ENCODE peak calls at places on chromosomes 1 and 21, in six cellular contexts. One of them, this sample, is unnamed.

GRCh38 chr1:192756847-192757246 is 52.0 kb upstream of the RGS2 start:
- DNase-seq in H1: no peak
- DNase-seq in SK-N-SH: no peak
- DNase-seq in HepG2: no peak
- DNase-seq in GM12878: no peak
- DNase-seq in K562: no peak
- DNase-seq in this sample: no peak

GRCh38 chr1:1213919-1214599 is at the start of gene TNFRSF4:
- DNase-seq in H1: no peak
- DNase-seq in GM12878: no peak
- DNase-seq in SK-N-SH: no peak
- DNase-seq in HepG2: no peak
- DNase-seq in K562: no peak
- DNase-seq in this sample: no peak

GRCh38 chr1:154955039-154955717 is 721 bp downstream of the PBXIP1 start:
- DNase-seq in GM12878: no peak
- DNase-seq in K562: peak
- DNase-seq in H1: no peak
- DNase-seq in HepG2: peak
- DNase-seq in SK-N-SH: peak
- DNase-seq in this sample: peak

GRCh38 chr1:35691571-35692220 is 27.0 kb downstream of the C1orf216 start:
- DNase-seq in H1: no peak
- DNase-seq in SK-N-SH: no peak
- DNase-seq in K562: no peak
- DNase-seq in HepG2: no peak
- DNase-seq in GM12878: no peak
- DNase-seq in this sample: no peak

GRCh38 chr1:39142394-39143060 is 62.0 kb upstream of the MACF1 start:
- DNase-seq in GM12878: no peak
- DNase-seq in HepG2: no peak
- DNase-seq in H1: no peak
- DNase-seq in SK-N-SH: no peak
- DNase-seq in K562: no peak
- DNase-seq in this sample: no peak

GRCh38 chr1:163401211-163401610 is 79.5 kb downstream of the NUF2 start:
- DNase-seq in GM12878: no peak
- DNase-seq in SK-N-SH: no peak
- DNase-seq in H1: no peak
- DNase-seq in HepG2: peak
- DNase-seq in K562: no peak
- DNase-seq in this sample: no peak

GRCh38 chr1:36557041-36558000 is 74.6 kb upstream of the CSF3R start:
- DNase-seq in K562: no peak
- DNase-seq in HepG2: no peak
- DNase-seq in SK-N-SH: no peak
- DNase-seq in H1: no peak
- DNase-seq in GM12878: no peak
- DNase-seq in this sample: no peak

GRCh38 chr1:219153741-219154140 is 19.9 kb upstream of the LYPLAL1 start:
- DNase-seq in HepG2: no peak
- DNase-seq in SK-N-SH: no peak
- DNase-seq in K562: no peak
- DNase-seq in H1: no peak
- DNase-seq in GM12878: no peak
- DNase-seq in this sample: no peak

GRCh38 chr1:113542221-113542701 is 151.9 kb downstream of the MAGI3 start:
- DNase-seq in K562: no peak
- DNase-seq in HepG2: no peak
- DNase-seq in H1: no peak
- DNase-seq in SK-N-SH: no peak
- DNase-seq in GM12878: no peak
- DNase-seq in this sample: peak

GRCh38 chr1:15146142-15146541 is 7.4 kb upstream of the TMEM51 start:
- DNase-seq in H1: no peak
- DNase-seq in HepG2: no peak
- DNase-seq in SK-N-SH: no peak
- DNase-seq in K562: no peak
- DNase-seq in GM12878: no peak
- DNase-seq in this sample: no peak

GRCh38 chr1:167614851-167615250 is 15.2 kb upstream of the RCSD1 start:
- DNase-seq in HepG2: no peak
- DNase-seq in K562: no peak
- DNase-seq in H1: no peak
- DNase-seq in SK-N-SH: no peak
- DNase-seq in GM12878: no peak
- DNase-seq in this sample: no peak

GRCh38 chr1:41898191-41898713 is 20.5 kb downstream of the HIVEP3 start:
- DNase-seq in H1: no peak
- DNase-seq in SK-N-SH: no peak
- DNase-seq in HepG2: no peak
- DNase-seq in K562: peak
- DNase-seq in GM12878: no peak
- DNase-seq in this sample: no peak

GRCh38 chr1:119139393-119139792 is 1.1 kb downstream of the WARS2 start:
- DNase-seq in H1: no peak
- DNase-seq in HepG2: no peak
- DNase-seq in GM12878: peak
- DNase-seq in K562: no peak
- DNase-seq in SK-N-SH: no peak
- DNase-seq in this sample: no peak

GRCh38 chr1:8017495-8018310 is 8.4 kb downstream of the ERRFI1 start:
- DNase-seq in H1: no peak
- DNase-seq in SK-N-SH: no peak
- DNase-seq in GM12878: no peak
- DNase-seq in K562: no peak
- DNase-seq in HepG2: peak
- DNase-seq in this sample: no peak

GRCh38 chr1:31701137-31701736 is 2.6 kb downstream of the COL16A1 start:
- DNase-seq in HepG2: peak
- DNase-seq in H1: no peak
- DNase-seq in K562: peak
- DNase-seq in SK-N-SH: peak
- DNase-seq in GM12878: no peak
- DNase-seq in this sample: peak

GRCh38 chr1:39808784-39809517 is 20.3 kb upstream of the BMP8B start:
- DNase-seq in K562: no peak
- DNase-seq in GM12878: no peak
- DNase-seq in HepG2: no peak
- DNase-seq in SK-N-SH: no peak
- DNase-seq in H1: no peak
- DNase-seq in this sample: no peak

GRCh38 chr1:67685558-67686271 is 714 bp downstream of the GADD45A start:
- DNase-seq in H1: peak
- DNase-seq in GM12878: no peak
- DNase-seq in K562: peak
- DNase-seq in SK-N-SH: peak
- DNase-seq in HepG2: no peak
- DNase-seq in this sample: no peak

GRCh38 chr1:169321539-169321938 is 46.1 kb downstream of the NME7 start:
- DNase-seq in SK-N-SH: no peak
- DNase-seq in K562: no peak
- DNase-seq in GM12878: no peak
- DNase-seq in H1: no peak
- DNase-seq in HepG2: no peak
- DNase-seq in this sample: no peak
- TF ChIP-seq GABPA in SK-N-SH: no peak
- TF ChIP-seq GABPA in K562: no peak
- TF ChIP-seq GABPA in GM12878: no peak
- TF ChIP-seq GABPA in H1: no peak
- TF ChIP-seq GABPA in HepG2: no peak
- TF ChIP-seq GABPA in this sample: no peak

GRCh38 chr1:61122389-61122788 is 40.0 kb downstream of the NFIA start:
- DNase-seq in HepG2: peak
- DNase-seq in SK-N-SH: no peak
- DNase-seq in K562: no peak
- DNase-seq in H1: no peak
- DNase-seq in GM12878: no peak
- DNase-seq in this sample: no peak

GRCh38 chr1:61119085-61119484 is 36.7 kb downstream of the NFIA start:
- DNase-seq in K562: no peak
- DNase-seq in H1: no peak
- DNase-seq in HepG2: peak
- DNase-seq in SK-N-SH: no peak
- DNase-seq in GM12878: no peak
- DNase-seq in this sample: no peak

GRCh38 chr1:61120998-61121397 is 38.6 kb downstream of the NFIA start:
- DNase-seq in H1: no peak
- DNase-seq in K562: no peak
- DNase-seq in SK-N-SH: no peak
- DNase-seq in GM12878: no peak
- DNase-seq in HepG2: peak
- DNase-seq in this sample: no peak

GRCh38 chr1:61121631-61122030 is 39.3 kb downstream of the NFIA start:
- DNase-seq in HepG2: no peak
- DNase-seq in H1: no peak
- DNase-seq in K562: no peak
- DNase-seq in SK-N-SH: no peak
- DNase-seq in GM12878: no peak
- DNase-seq in this sample: no peak

GRCh38 chr1:61120307-61120840 is 38.0 kb downstream of the NFIA start:
- DNase-seq in K562: no peak
- DNase-seq in H1: no peak
- DNase-seq in SK-N-SH: no peak
- DNase-seq in HepG2: no peak
- DNase-seq in GM12878: no peak
- DNase-seq in this sample: no peak
- H3K27ac ChIP-seq in K562: peak
- H3K27ac ChIP-seq in H1: no peak
- H3K27ac ChIP-seq in SK-N-SH: no peak
- H3K27ac ChIP-seq in HepG2: peak
- H3K27ac ChIP-seq in GM12878: no peak
- H3K27ac ChIP-seq in this sample: no peak

GRCh38 chr1:24635195-24635843 is 7.8 kb upstream of the SRRM1 start:
- DNase-seq in GM12878: no peak
- DNase-seq in K562: peak
- DNase-seq in HepG2: peak
- DNase-seq in SK-N-SH: peak
- DNase-seq in H1: no peak
- DNase-seq in this sample: peak
- TF ChIP-seq GABPA in GM12878: no peak
- TF ChIP-seq GABPA in K562: no peak
- TF ChIP-seq GABPA in HepG2: no peak
- TF ChIP-seq GABPA in SK-N-SH: no peak
- TF ChIP-seq GABPA in H1: no peak
- TF ChIP-seq GABPA in this sample: no peak

GRCh38 chr1:175183586-175183985 is 9.0 kb downstream of the KIAA0040 start:
- DNase-seq in GM12878: no peak
- DNase-seq in SK-N-SH: no peak
- DNase-seq in K562: no peak
- DNase-seq in H1: no peak
- DNase-seq in HepG2: no peak
- DNase-seq in this sample: no peak

GRCh38 chr1:175188936-175189335 is 3.6 kb downstream of the KIAA0040 start:
- DNase-seq in SK-N-SH: no peak
- DNase-seq in H1: no peak
- DNase-seq in GM12878: peak
- DNase-seq in HepG2: no peak
- DNase-seq in K562: no peak
- DNase-seq in this sample: no peak

GRCh38 chr1:175182347-175182746 is 10.2 kb downstream of the KIAA0040 start:
- DNase-seq in HepG2: no peak
- DNase-seq in K562: no peak
- DNase-seq in H1: no peak
- DNase-seq in GM12878: no peak
- DNase-seq in SK-N-SH: no peak
- DNase-seq in this sample: no peak

GRCh38 chr1:175186371-175187160 is 6.0 kb downstream of the KIAA0040 start:
- DNase-seq in K562: no peak
- DNase-seq in HepG2: no peak
- DNase-seq in GM12878: no peak
- DNase-seq in H1: no peak
- DNase-seq in SK-N-SH: no peak
- DNase-seq in this sample: no peak

GRCh38 chr1:175185918-175186317 is 6.7 kb downstream of the KIAA0040 start:
- DNase-seq in GM12878: no peak
- DNase-seq in HepG2: no peak
- DNase-seq in H1: no peak
- DNase-seq in K562: no peak
- DNase-seq in SK-N-SH: no peak
- DNase-seq in this sample: peak
- H3K27ac ChIP-seq in GM12878: no peak
- H3K27ac ChIP-seq in HepG2: no peak
- H3K27ac ChIP-seq in H1: no peak
- H3K27ac ChIP-seq in K562: no peak
- H3K27ac ChIP-seq in SK-N-SH: no peak
- H3K27ac ChIP-seq in this sample: no peak

GRCh38 chr1:13550663-13551062 is 33.0 kb upstream of the PDPN start:
- DNase-seq in SK-N-SH: no peak
- DNase-seq in HepG2: no peak
- DNase-seq in K562: no peak
- DNase-seq in GM12878: no peak
- DNase-seq in H1: no peak
- DNase-seq in this sample: no peak
- TF ChIP-seq GABPA in SK-N-SH: no peak
- TF ChIP-seq GABPA in HepG2: no peak
- TF ChIP-seq GABPA in K562: no peak
- TF ChIP-seq GABPA in GM12878: no peak
- TF ChIP-seq GABPA in H1: no peak
- TF ChIP-seq GABPA in this sample: no peak

GRCh38 chr1:202567747-202568146 is 142.5 kb downstream of the SYT2 start:
- DNase-seq in K562: no peak
- DNase-seq in SK-N-SH: no peak
- DNase-seq in HepG2: no peak
- DNase-seq in GM12878: no peak
- DNase-seq in H1: no peak
- DNase-seq in this sample: no peak
- H3K27ac ChIP-seq in K562: no peak
- H3K27ac ChIP-seq in SK-N-SH: peak
- H3K27ac ChIP-seq in HepG2: no peak
- H3K27ac ChIP-seq in GM12878: no peak
- H3K27ac ChIP-seq in H1: peak
- H3K27ac ChIP-seq in this sample: no peak

GRCh38 chr21:41170442-41170841 is 2.5 kb downstream of the BACE2 start:
- DNase-seq in GM12878: no peak
- DNase-seq in H1: peak
- DNase-seq in HepG2: peak
- DNase-seq in SK-N-SH: peak
- DNase-seq in K562: peak
- DNase-seq in this sample: no peak
- TF ChIP-seq GABPA in GM12878: no peak
- TF ChIP-seq GABPA in H1: no peak
- TF ChIP-seq GABPA in HepG2: no peak
- TF ChIP-seq GABPA in SK-N-SH: no peak
- TF ChIP-seq GABPA in K562: no peak
- TF ChIP-seq GABPA in this sample: no peak

DNA sequence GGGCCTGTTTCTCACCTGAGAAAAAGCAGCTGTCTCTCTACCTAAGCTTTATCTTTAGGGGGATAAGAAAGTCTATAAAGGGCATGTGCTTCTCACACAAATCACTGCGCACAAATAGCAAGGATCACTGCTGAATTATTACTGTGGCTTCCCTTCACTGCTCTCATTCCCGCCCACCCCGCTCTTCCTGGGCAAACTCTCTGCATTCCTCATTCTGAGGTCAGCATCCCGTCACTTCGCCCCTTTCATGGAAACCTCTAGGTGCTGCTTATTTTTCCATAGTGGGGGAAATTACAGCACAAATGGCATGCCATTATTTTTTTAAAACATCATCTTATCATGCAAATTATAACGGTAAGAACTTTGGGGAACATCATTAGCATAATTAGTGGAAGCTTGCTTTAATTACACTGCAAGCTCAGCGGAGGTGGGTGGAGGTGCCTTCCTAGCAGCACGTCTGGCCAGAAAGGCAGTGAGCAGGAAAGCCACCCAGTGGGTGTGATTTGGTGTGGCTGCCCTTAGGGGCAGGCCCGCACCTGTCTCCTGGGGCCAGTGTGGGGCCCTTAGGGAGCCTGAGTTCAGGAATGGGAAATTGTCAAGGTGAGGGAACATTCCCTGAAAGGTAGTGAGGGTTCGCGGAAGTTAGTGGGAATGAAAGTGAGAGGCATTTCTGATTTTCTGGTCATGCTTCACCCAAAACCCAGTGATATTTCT is 105.9 kb downstream of the LAMC2 start:
- DNase-seq in K562: no peak
- DNase-seq in SK-N-SH: no peak
- DNase-seq in GM12878: no peak
- DNase-seq in HepG2: no peak
- DNase-seq in H1: peak
- DNase-seq in this sample: no peak
- H3K27ac ChIP-seq in K562: no peak
- H3K27ac ChIP-seq in SK-N-SH: no peak
- H3K27ac ChIP-seq in GM12878: no peak
- H3K27ac ChIP-seq in HepG2: no peak
- H3K27ac ChIP-seq in H1: no peak
- H3K27ac ChIP-seq in this sample: no peak